ENCODE peak calls at places on chromosomes 6 and 20, in six cellular contexts. Z, S, W, G, M and K are unnamed samples.

GRCh38 chr20:4162766-4163165 is 147.4 kb upstream of the RNF24 start:
- DNase-seq in Z (no peak), S (no peak), W (no peak), G (no peak), M (no peak), K (no peak)

GRCh38 chr20:14951707-14952106 is 614.3 kb upstream of the FLRT3 start:
- DNase-seq in Z (no peak), S (no peak), W (no peak), G (no peak), M (no peak), K (no peak)

GRCh38 chr20:47620808-47621805 is 119.4 kb downstream of the NCOA3 start:
- DNase-seq in Z (no peak), S (peak), W (no peak), G (no peak), M (peak), K (no peak)

GRCh38 chr6:44556046-44556445 is 168.5 kb downstream of the CDC5L start:
- DNase-seq in Z (no peak), S (no peak), W (no peak), G (no peak), M (no peak), K (no peak)

GRCh38 chr6:168105813-168106660 is 27.0 kb upstream of the FRMD1 start:
- DNase-seq in Z (no peak), S (no peak), W (no peak), G (no peak), M (no peak), K (peak)

GRCh38 chr20:13700761-13701160 is 62.0 kb upstream of the TASP1 start:
- DNase-seq in Z (no peak), S (no peak), W (no peak), G (no peak), M (no peak), K (no peak)

GRCh38 chr6:17002123-17002522 is 99.7 kb upstream of the STMND1 start:
- DNase-seq in Z (no peak), S (no peak), W (no peak), G (no peak), M (no peak), K (no peak)

GRCh38 chr20:58233881-58234528 is 5.6 kb upstream of the ANKRD60 start:
- DNase-seq in Z (no peak), S (no peak), W (no peak), G (peak), M (peak), K (no peak)

GRCh38 chr6:82182756-82183155 is 64.8 kb downstream of the IBTK start:
- DNase-seq in Z (no peak), S (no peak), W (no peak), G (no peak), M (no peak), K (no peak)

GRCh38 chr6:72631480-72631879 is 9.6 kb downstream of the KCNQ5 start:
- DNase-seq in Z (no peak), S (no peak), W (no peak), G (no peak), M (no peak), K (no peak)

GRCh38 chr6:157151989-157152388 is 171.3 kb downstream of the TMEM242 start:
- DNase-seq in Z (no peak), S (no peak), W (no peak), G (no peak), M (no peak), K (no peak)

GRCh38 chr20:18688676-18689075 is 100.8 kb downstream of the DTD1 start:
- DNase-seq in Z (no peak), S (no peak), W (no peak), G (no peak), M (no peak), K (no peak)

GRCh38 chr6:105909084-105909483 is 177.1 kb upstream of the PRDM1 start:
- DNase-seq in Z (no peak), S (no peak), W (no peak), G (no peak), M (no peak), K (no peak)

GRCh38 chr6:40723967-40724366 is 136.8 kb upstream of the LRFN2 start:
- DNase-seq in Z (no peak), S (no peak), W (no peak), G (no peak), M (no peak), K (no peak)

GRCh38 chr20:59598625-59599310 is 5.6 kb upstream of the PHACTR3 start:
- DNase-seq in Z (no peak), S (peak), W (no peak), G (peak), M (peak), K (no peak)

GRCh38 chr20:36585410-36586125 is 12.2 kb downstream of the TGIF2 start:
- DNase-seq in Z (no peak), S (no peak), W (no peak), G (no peak), M (no peak), K (no peak)

GRCh38 chr6:146041282-146041681 is 12.4 kb downstream of the GRM1 start:
- DNase-seq in Z (no peak), S (no peak), W (no peak), G (no peak), M (no peak), K (no peak)

GRCh38 chr6:75691012-75691411 is 58.0 kb upstream of the MYO6 start:
- DNase-seq in Z (no peak), S (no peak), W (no peak), G (no peak), M (no peak), K (no peak)

GRCh38 chr6:56510984-56511531 is 131.6 kb downstream of the DST start:
- DNase-seq in Z (no peak), S (no peak), W (no peak), G (no peak), M (peak), K (no peak)

GRCh38 chr6:13331516-13332348 is 3.4 kb upstream of the TBC1D7 start:
- DNase-seq in Z (no peak), S (no peak), W (no peak), G (no peak), M (peak), K (no peak)

GRCh38 chr6:157726892-157727628 is 96.0 kb upstream of the SNX9 start:
- DNase-seq in Z (peak), S (no peak), W (peak), G (no peak), M (no peak), K (peak)

GRCh38 chr20:45047581-45048119 is 53.3 kb downstream of the KCNS1 start:
- DNase-seq in Z (no peak), S (no peak), W (no peak), G (no peak), M (no peak), K (no peak)

GRCh38 chr20:49420811-49421295 is 61.6 kb downstream of the KCNB1 start:
- DNase-seq in Z (peak), S (no peak), W (peak), G (no peak), M (no peak), K (no peak)

GRCh38 chr20:48716086-48716485 is 111.7 kb downstream of the PREX1 start:
- DNase-seq in Z (no peak), S (no peak), W (no peak), G (no peak), M (no peak), K (no peak)

GRCh38 chr6:123091091-123091895 is 95.3 kb downstream of the CLVS2 start:
- DNase-seq in Z (no peak), S (no peak), W (no peak), G (peak), M (no peak), K (no peak)

GRCh38 chr6:83518946-83519489 is 6.7 kb downstream of the PRSS35 start:
- DNase-seq in Z (no peak), S (no peak), W (no peak), G (no peak), M (no peak), K (no peak)

GRCh38 chr6:16316741-16317251 is 78.4 kb downstream of the GMPR start:
- DNase-seq in Z (no peak), S (no peak), W (no peak), G (peak), M (peak), K (no peak)

DNA sequence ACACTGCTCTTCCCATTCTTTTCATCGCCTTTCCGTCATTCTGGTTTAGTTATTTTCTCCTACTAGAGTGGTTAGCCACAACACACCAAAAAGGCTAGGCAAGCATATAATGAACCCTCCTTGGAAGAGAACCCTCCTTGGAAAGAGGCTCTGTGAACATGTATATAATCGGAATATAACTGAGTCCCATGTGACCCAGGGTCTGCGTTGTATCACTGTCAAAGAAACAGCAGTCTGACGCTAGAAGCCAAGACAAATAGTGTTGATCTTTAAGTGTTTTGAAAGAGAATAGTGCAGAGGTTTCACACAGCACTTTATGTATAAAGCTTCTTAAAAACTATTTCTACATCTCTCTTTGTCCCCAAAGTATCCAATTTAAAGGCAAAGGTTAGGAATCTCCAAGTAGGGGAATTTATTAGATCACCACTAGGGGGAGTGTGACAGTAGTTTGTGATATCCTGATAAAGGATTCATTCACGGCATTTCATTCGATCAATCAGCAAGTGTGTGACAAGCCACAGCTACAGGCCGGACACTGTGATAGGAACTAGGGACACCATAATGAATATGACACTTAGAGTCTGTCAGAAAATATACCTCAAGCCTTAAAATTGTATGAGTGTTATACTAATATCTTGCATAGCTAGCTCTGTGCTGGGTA is 395.3 kb downstream of the CD109 start:
- DNase-seq in Z (no peak), S (no peak), W (peak), G (peak), M (peak), K (no peak)
- TF ChIP-seq EP300 in Z (no peak), S (no peak), W (no peak), G (no peak), M (no peak), K (no peak)

GRCh38 chr6:411402-412145 is 20.0 kb downstream of the IRF4 start:
- DNase-seq in Z (no peak), S (no peak), W (no peak), G (no peak), M (no peak), K (no peak)
- TF ChIP-seq POLR2A in Z (no peak), S (peak), W (no peak), G (no peak), M (no peak), K (no peak)

DNA sequence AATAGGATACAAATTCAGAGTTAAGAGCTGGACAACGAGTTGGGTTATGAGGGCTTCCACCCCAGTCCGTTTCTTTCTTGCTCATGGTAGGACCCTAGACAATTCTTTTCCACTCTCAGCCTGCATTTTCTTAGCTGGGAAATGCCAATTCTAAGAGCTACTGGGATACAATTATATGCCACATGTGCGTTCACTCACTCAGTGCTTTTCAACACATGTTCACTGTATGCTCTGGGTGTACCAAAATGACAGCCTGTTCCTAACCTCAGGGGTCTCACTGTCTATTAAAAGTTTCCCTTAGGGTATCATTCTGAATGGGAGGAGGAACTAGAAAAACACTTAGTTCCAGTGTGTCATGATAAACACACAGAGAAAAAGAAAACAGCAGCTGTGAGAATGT is 505 bp upstream of the DEFB115 start:
- DNase-seq in Z (no peak), S (no peak), W (no peak), G (no peak), M (no peak), K (no peak)
- TF ChIP-seq EP300 in Z (no peak), S (no peak), W (no peak), G (no peak), M (no peak), K (no peak)

GRCh38 chr6:11770546-11771466 is 7.8 kb downstream of the ADTRP start:
- DNase-seq in Z (peak), S (no peak), W (peak), G (peak), M (no peak), K (peak)
- TF ChIP-seq POLR2A in Z (peak), S (no peak), W (peak), G (no peak), M (no peak), K (no peak)

GRCh38 chr20:62376112-62377063 is 9.3 kb upstream of the LAMA5 start:
- DNase-seq in Z (no peak), S (no peak), W (peak), G (no peak), M (no peak), K (peak)
- TF ChIP-seq EP300 in Z (no peak), S (no peak), W (no peak), G (no peak), M (no peak), K (no peak)

DNA sequence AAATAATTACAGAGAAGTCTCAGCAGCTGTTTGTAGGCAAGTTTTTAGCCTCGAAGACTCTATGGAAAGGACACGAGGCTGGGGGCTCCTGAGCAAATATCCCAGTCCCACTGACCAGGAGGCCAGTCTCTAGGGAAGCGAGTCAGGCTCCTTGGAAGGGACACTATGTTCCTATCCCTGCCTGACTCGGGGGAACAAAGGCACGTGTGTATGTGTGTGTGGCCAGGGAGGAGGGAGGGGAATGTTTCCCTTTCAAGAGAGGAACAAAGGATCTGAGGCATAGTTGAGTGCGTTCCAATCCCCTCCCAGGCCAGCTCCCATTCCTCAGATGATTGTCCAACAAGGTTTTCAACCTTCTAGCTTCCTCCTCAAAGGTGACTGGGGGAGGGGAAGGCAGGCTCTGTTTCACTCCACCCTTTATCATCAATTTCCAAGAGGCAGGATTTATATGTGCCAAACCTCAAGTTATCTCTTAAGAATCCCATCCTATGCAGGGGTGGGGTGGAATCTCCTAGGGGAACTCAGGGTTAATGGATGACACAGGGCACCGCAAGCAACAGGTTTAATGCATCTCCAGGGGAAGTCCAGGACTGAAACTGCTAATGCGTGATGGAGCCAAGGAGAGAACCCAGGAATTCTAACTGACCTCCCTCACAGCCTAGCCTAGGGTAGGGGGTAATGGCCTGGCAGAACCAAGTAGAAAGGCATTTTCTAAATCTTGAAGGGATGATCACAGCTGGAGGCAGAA is 9.9 kb downstream of the BCL2L1 start:
- DNase-seq in Z (peak), S (no peak), W (peak), G (peak), M (no peak), K (no peak)
- TF ChIP-seq POLR2A in Z (peak), S (no peak), W (no peak), G (no peak), M (no peak), K (no peak)